ENCODE peak calls at places on chromosome 11, in four cellular contexts. E is OCI-LY7; H is activated CD8-positive, alpha-beta T cell treated with anti-CD3 and anti-CD28 coated beads for 36 hours; T is testis. L is an unnamed sample.
A peak's percentile ranks its signal among the peaks of the same experiment; 100 is the strongest.

GRCh38 chr11:20066013-20066782 is 94.1 kb downstream of the DBX1 start:
- DNase-seq in E (no peak), H (no peak), T (no peak), L (no peak)

GRCh38 chr11:77710358-77710757 is 72.8 kb upstream of the CLNS1A start:
- DNase-seq in E (no peak), H (no peak), T (no peak), L (peak; percentile 8)

GRCh38 chr11:114440121-114440860 is 1.0 kb downstream of the REXO2 start:
- DNase-seq in E (peak; percentile 11), H (no peak), T (no peak), L (peak; percentile 56)

GRCh38 chr11:46649180-46649738 is 31.9 kb downstream of the ATG13 start:
- DNase-seq in E (no peak), H (no peak), T (peak; percentile 94), L (peak; percentile 96)

GRCh38 chr11:17640493-17641164 is 78.7 kb upstream of the MYOD1 start:
- DNase-seq in E (no peak), H (no peak), T (no peak), L (no peak)

GRCh38 chr11:103378931-103379330 is 269.7 kb downstream of the DYNC2H1 start:
- DNase-seq in E (no peak), H (no peak), T (no peak), L (no peak)

GRCh38 chr11:120820040-120820439 is 203.9 kb upstream of the TBCEL start:
- DNase-seq in E (no peak), H (no peak), T (peak; percentile 37), L (no peak)

GRCh38 chr11:827861-828167 is at the start of gene CRACR2B:
- DNase-seq in E (no peak), H (peak; percentile 21), T (no peak), L (no peak)

GRCh38 chr11:29018631-29019030 is 910.4 kb downstream of the METTL15 start:
- DNase-seq in E (no peak), H (no peak), T (no peak), L (peak; percentile 86)

GRCh38 chr11:2208691-2209369 is 37.2 kb upstream of the TH start:
- DNase-seq in E (no peak), H (peak; percentile 1), T (peak; percentile 71), L (no peak)

GRCh38 chr11:7275133-7275532 is 23.4 kb downstream of the SYT9 start:
- DNase-seq in E (no peak), H (no peak), T (no peak), L (no peak)

GRCh38 chr11:96278039-96278897 is 64.7 kb downstream of the MAML2 start:
- DNase-seq in E (no peak), H (no peak), T (no peak), L (no peak)

GRCh38 chr11:100302824-100303223 is 384.3 kb upstream of the ARHGAP42 start:
- DNase-seq in E (no peak), H (no peak), T (no peak), L (no peak)

GRCh38 chr11:44561275-44561781 is 4.1 kb upstream of the CD82 start:
- DNase-seq in E (no peak), H (peak; percentile 23), T (no peak), L (no peak)

GRCh38 chr11:79332017-79332416 is 108.8 kb downstream of the TENM4 start:
- DNase-seq in E (no peak), H (no peak), T (no peak), L (no peak)

GRCh38 chr11:130001491-130002351 is 914 bp downstream of the PRDM10 start:
- DNase-seq in E (peak; percentile 63), H (peak; percentile 38), T (peak; percentile 56), L (peak; percentile 14)

GRCh38 chr11:102518296-102519094 is 12.1 kb downstream of the MMP7 start:
- DNase-seq in E (peak; percentile 21), H (no peak), T (no peak), L (no peak)

GRCh38 chr11:133818302-133818701 is 27.0 kb downstream of the SPATA19 start:
- DNase-seq in E (no peak), H (no peak), T (no peak), L (no peak)

GRCh38 chr11:34653031-34653430 is 32.1 kb downstream of the EHF start:
- DNase-seq in E (no peak), H (no peak), T (no peak), L (no peak)

GRCh38 chr11:638616-639323 is 1.7 kb downstream of the DRD4 start:
- DNase-seq in E (no peak), H (no peak), T (no peak), L (no peak)

GRCh38 chr11:73298233-73298632 is 9.8 kb upstream of the ARHGEF17 start:
- DNase-seq in E (no peak), H (no peak), T (no peak), L (no peak)

GRCh38 chr11:15258433-15259350 is 144.0 kb downstream of the INSC start:
- DNase-seq in E (peak; percentile 8), H (no peak), T (peak; percentile 26), L (no peak)

GRCh38 chr11:33899383-33900037 is 7.6 kb upstream of the LMO2 start:
- DNase-seq in E (no peak), H (no peak), T (peak; percentile 80), L (peak; percentile 57)

GRCh38 chr11:7160814-7161489 is 72.2 kb downstream of the RBMXL2 start:
- DNase-seq in E (no peak), H (peak; percentile 2), T (no peak), L (no peak)

GRCh38 chr11:2799881-2800654 is 85.5 kb downstream of the CDKN1C start:
- DNase-seq in E (no peak), H (no peak), T (peak; percentile 7), L (no peak)

GRCh38 chr11:79366218-79366617 is 74.6 kb downstream of the TENM4 start:
- DNase-seq in E (no peak), H (no peak), T (no peak), L (no peak)

GRCh38 chr11:130674686-130675085 is 226.2 kb downstream of the ADAMTS15 start:
- DNase-seq in E (no peak), H (no peak), T (no peak), L (no peak)

GRCh38 chr11:85822814-85823213 is 11.9 kb upstream of the SYTL2 start:
- DNase-seq in E (no peak), H (no peak), T (no peak), L (peak; percentile 29)

GRCh38 chr11:14234446-14234845 is 124.5 kb downstream of the RRAS2 start:
- DNase-seq in E (no peak), H (no peak), T (no peak), L (no peak)

GRCh38 chr11:14235701-14236100 is 123.3 kb downstream of the RRAS2 start:
- DNase-seq in E (no peak), H (no peak), T (no peak), L (no peak)

GRCh38 chr11:14229472-14229871 is 129.5 kb downstream of the RRAS2 start:
- DNase-seq in E (no peak), H (no peak), T (no peak), L (no peak)

GRCh38 chr11:14230407-14230806 is 128.6 kb downstream of the RRAS2 start:
- DNase-seq in E (no peak), H (no peak), T (no peak), L (no peak)

GRCh38 chr11:14232652-14233051 is 126.3 kb downstream of the RRAS2 start:
- DNase-seq in E (no peak), H (no peak), T (no peak), L (no peak)
- TF ChIP-seq CTCF in E (peak; percentile 67), H (no peak), T (peak; percentile 8), L (peak; percentile 47)

DNA sequence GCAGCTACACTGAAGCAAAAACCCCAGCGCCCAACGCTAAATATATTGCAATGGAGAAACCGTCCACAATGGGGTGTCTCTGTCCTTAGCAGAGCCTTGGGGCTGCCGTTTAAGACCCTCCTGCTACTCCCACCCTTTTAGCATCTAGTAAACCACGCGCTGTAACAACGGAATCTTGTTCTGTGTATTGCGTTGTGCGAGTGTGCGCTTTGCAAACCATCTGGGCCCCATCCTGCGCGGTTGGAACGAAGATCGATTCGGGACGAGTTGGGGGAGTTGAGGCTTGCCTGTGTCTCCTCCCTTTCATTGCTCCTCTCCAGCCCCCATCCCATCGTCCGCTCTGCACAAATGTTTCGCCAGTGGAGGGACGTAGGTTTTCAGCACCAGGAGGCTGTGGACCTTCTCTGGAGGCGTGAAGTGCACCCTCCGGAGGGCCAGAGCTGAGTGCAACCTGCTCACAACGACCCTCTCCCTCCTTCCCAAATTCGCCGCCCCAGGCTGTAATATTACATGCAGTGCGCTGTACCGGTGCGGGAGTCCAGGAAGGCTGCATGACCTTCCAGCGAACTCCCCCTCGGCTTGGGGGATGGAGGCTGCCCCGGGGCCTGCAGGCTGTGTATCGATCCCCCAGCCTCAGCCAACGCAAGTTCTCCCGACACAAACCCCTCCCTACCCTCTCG is 1.6 kb upstream of the KMT2A start:
- DNase-seq in E (peak; percentile 59), H (peak; percentile 80), T (peak; percentile 46), L (no peak)
- TF ChIP-seq CTCF in E (peak; percentile 38), H (no peak), T (no peak), L (no peak)

DNA sequence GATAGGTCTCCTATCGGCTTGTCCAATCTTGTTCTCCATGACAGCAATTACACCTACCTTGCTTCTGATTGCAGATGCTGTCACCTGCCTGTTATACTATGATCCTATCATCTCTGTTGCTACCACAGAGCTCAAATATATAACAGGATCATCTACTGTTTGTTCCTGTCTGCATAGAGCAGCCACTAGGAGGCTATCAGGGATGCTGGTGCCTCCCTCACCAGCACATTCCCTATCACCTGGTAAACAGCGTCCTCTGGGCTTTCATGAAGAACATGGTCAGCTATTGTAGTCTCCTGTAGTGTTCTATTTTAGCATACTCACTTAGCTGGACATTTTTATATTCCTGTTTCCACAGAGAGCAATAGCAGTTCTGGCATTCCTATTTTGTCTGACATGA is 87.8 kb upstream of the FAT3 start:
- DNase-seq in E (no peak), H (no peak), T (no peak), L (no peak)
- TF ChIP-seq CTCF in E (no peak), H (no peak), T (no peak), L (peak; percentile 41)

GRCh38 chr11:3983101-3983500 is 111.5 kb upstream of the RRM1 start:
- DNase-seq in E (no peak), H (no peak), T (no peak), L (no peak)

GRCh38 chr11:3986301-3986700 is 108.3 kb upstream of the RRM1 start:
- DNase-seq in E (no peak), H (no peak), T (no peak), L (no peak)

GRCh38 chr11:3982431-3982830 is 112.2 kb upstream of the RRM1 start:
- DNase-seq in E (no peak), H (no peak), T (no peak), L (peak; percentile 40)

GRCh38 chr11:3981084-3981633 is 113.4 kb upstream of the RRM1 start:
- DNase-seq in E (no peak), H (no peak), T (no peak), L (no peak)

GRCh38 chr11:3984896-3985295 is 109.7 kb upstream of the RRM1 start:
- DNase-seq in E (peak; percentile 50), H (peak; percentile 79), T (no peak), L (no peak)
- TF ChIP-seq CTCF in E (peak; percentile 61), H (peak; percentile 31), T (no peak), L (no peak)